ENCODE peak calls at places on chromosomes 12 and 14, in four cellular contexts. I is GM12865, L is lower leg skin, T is glutamatergic neuron. V is an unnamed sample.

GRCh38 chr12:95102916-95103671 is 29.7 kb upstream of the NR2C1 start:
- DNase-seq in I (peak), L (no peak), T (no peak), V (peak)

GRCh38 chr12:113438523-113439300 is 16.5 kb downstream of the SDSL start:
- DNase-seq in I (no peak), L (no peak), T (no peak), V (no peak)

GRCh38 chr14:33512201-33512600 is 438.7 kb downstream of the EGLN3 start:
- DNase-seq in I (no peak), L (no peak), T (no peak), V (no peak)

GRCh38 chr14:38016497-38016896 is 191.2 kb upstream of the SSTR1 start:
- DNase-seq in I (no peak), L (no peak), T (no peak), V (no peak)

GRCh38 chr12:6367065-6367968 is 8.0 kb downstream of the SCNN1A start:
- DNase-seq in I (peak), L (no peak), T (no peak), V (peak)

GRCh38 chr14:33073023-33073422 is 134.3 kb downstream of the NPAS3 start:
- DNase-seq in I (no peak), L (no peak), T (no peak), V (no peak)

GRCh38 chr12:11500861-11501230 is 105.5 kb upstream of the PRB2 start:
- DNase-seq in I (no peak), L (no peak), T (no peak), V (no peak)

GRCh38 chr14:52919971-52920370 is 30.9 kb downstream of the FERMT2 start:
- DNase-seq in I (no peak), L (no peak), T (no peak), V (no peak)

GRCh38 chr12:95169368-95169767 is 47.9 kb downstream of the FGD6 start:
- DNase-seq in I (no peak), L (no peak), T (no peak), V (no peak)

GRCh38 chr12:49233842-49234526 is 30.9 kb upstream of the TUBA1C start:
- DNase-seq in I (peak), L (peak), T (no peak), V (peak)

GRCh38 chr12:6052940-6053329 is 71.5 kb downstream of the VWF start:
- DNase-seq in I (no peak), L (no peak), T (no peak), V (no peak)

GRCh38 chr12:112979281-112979680 is 962 bp downstream of the OAS2 start:
- DNase-seq in I (peak), L (no peak), T (no peak), V (no peak)

GRCh38 chr12:103166949-103167348 is 209.5 kb downstream of the ASCL1 start:
- DNase-seq in I (no peak), L (no peak), T (no peak), V (no peak)

GRCh38 chr14:100891051-100891450 is 12.5 kb downstream of the RTL1 start:
- DNase-seq in I (no peak), L (peak), T (peak), V (no peak)

GRCh38 chr14:84458881-84459280 is 1071.1 kb upstream of the FLRT2 start:
- DNase-seq in I (no peak), L (no peak), T (no peak), V (no peak)

GRCh38 chr14:50501642-50502041 is 30.7 kb downstream of the MAP4K5 start:
- DNase-seq in I (no peak), L (no peak), T (no peak), V (no peak)

GRCh38 chr14:53306267-53306721 is 153.2 kb upstream of the DDHD1 start:
- DNase-seq in I (peak), L (no peak), T (peak), V (peak)

GRCh38 chr12:97995578-97995977 is 519.8 kb upstream of the TMPO start:
- DNase-seq in I (no peak), L (no peak), T (no peak), V (no peak)

GRCh38 chr14:89324501-89325298 is 92.3 kb downstream of the FOXN3 start:
- DNase-seq in I (peak), L (no peak), T (no peak), V (no peak)

GRCh38 chr14:104424406-104425072 is 155.0 kb upstream of the C14orf180 start:
- DNase-seq in I (no peak), L (peak), T (no peak), V (no peak)

GRCh38 chr14:93683241-93683640 is 105.0 kb downstream of the PRIMA1 start:
- DNase-seq in I (peak), L (no peak), T (peak), V (peak)

GRCh38 chr14:75561013-75561432 is 17.4 kb upstream of the FLVCR2 start:
- DNase-seq in I (peak), L (peak), T (peak), V (peak)

GRCh38 chr12:62647586-62647985 is 181.0 kb downstream of the MON2 start:
- DNase-seq in I (no peak), L (peak), T (no peak), V (no peak)

GRCh38 chr14:66595394-66595793 is 87.4 kb downstream of the GPHN start:
- DNase-seq in I (no peak), L (no peak), T (no peak), V (no peak)

GRCh38 chr12:6336079-6336858 is 5.6 kb downstream of the TNFRSF1A start:
- DNase-seq in I (peak), L (peak), T (peak), V (peak)

GRCh38 chr12:130557876-130558770 is 158.0 kb downstream of the RIMBP2 start:
- DNase-seq in I (no peak), L (no peak), T (no peak), V (no peak)

GRCh38 chr12:116898675-116899074 is 12.1 kb upstream of the FBXW8 start:
- DNase-seq in I (no peak), L (no peak), T (no peak), V (no peak)

GRCh38 chr14:99382781-99383456 is 97.7 kb downstream of the SETD3 start:
- DNase-seq in I (no peak), L (peak), T (no peak), V (no peak)

V was measured in NCI-H1436.